ENCODE peak calls at places on chromosomes 3 and 15, in ten cellular contexts. O is SK-N-SH, G is psoas muscle, W is kidney, Z is GM12865, P is B cell, C is endodermal cell, A is Peyer's patch, S is AG10803, E is endothelial cell. Y is an unnamed sample.

GRCh38 chr15:73631915-73632669 is 1.1 kb downstream of the NPTN start:
- DNase-seq in Z (peak), A (no peak), C (peak), G (no peak), O (peak), E (no peak), P (no peak), S (peak), W (no peak), Y (no peak)

GRCh38 chr3:132279030-132279429 is 38.2 kb upstream of the ACP3 start:
- DNase-seq in A (no peak), O (no peak), G (no peak), C (no peak), W (no peak), S (no peak), Z (no peak), E (no peak), P (no peak), Y (no peak)

GRCh38 chr3:58722526-58722925 is 56.0 kb upstream of the FAM3D start:
- DNase-seq in A (no peak), E (no peak), Z (no peak), O (peak), S (no peak), C (no peak), P (no peak), G (no peak), W (no peak), Y (no peak)

GRCh38 chr15:74901612-74902063 is 5.0 kb downstream of the FAM219B start:
- DNase-seq in E (peak), W (no peak), A (peak), G (peak), P (peak), O (peak), S (peak), Z (peak), C (peak), Y (peak)

GRCh38 chr3:32459474-32459873 is 43.2 kb downstream of the CMTM6 start:
- DNase-seq in W (no peak), C (no peak), Z (no peak), P (no peak), G (no peak), S (no peak), O (no peak), A (no peak), E (no peak), Y (no peak)

GRCh38 chr3:71725279-71725991 is at the start of gene EIF4E3:
- DNase-seq in P (peak), O (peak), E (peak), G (peak), C (peak), A (peak), S (peak), W (peak), Z (no peak), Y (no peak)

GRCh38 chr3:122183521-122183892 is at the start of gene CASR:
- DNase-seq in W (peak), O (no peak), C (peak), A (no peak), Z (peak), G (no peak), P (no peak), S (no peak), E (peak), Y (no peak)

GRCh38 chr15:35547775-35548364 is 1.9 kb upstream of the DPH6 start:
- DNase-seq in E (no peak), W (no peak), P (no peak), S (no peak), O (no peak), G (no peak), Z (peak), A (no peak), C (peak), Y (no peak)

GRCh38 chr3:33006081-33006480 is 54.6 kb downstream of the CCR4 start:
- DNase-seq in O (no peak), A (no peak), G (no peak), Z (no peak), E (no peak), S (no peak), W (no peak), C (peak), P (no peak), Y (no peak)

DNA sequence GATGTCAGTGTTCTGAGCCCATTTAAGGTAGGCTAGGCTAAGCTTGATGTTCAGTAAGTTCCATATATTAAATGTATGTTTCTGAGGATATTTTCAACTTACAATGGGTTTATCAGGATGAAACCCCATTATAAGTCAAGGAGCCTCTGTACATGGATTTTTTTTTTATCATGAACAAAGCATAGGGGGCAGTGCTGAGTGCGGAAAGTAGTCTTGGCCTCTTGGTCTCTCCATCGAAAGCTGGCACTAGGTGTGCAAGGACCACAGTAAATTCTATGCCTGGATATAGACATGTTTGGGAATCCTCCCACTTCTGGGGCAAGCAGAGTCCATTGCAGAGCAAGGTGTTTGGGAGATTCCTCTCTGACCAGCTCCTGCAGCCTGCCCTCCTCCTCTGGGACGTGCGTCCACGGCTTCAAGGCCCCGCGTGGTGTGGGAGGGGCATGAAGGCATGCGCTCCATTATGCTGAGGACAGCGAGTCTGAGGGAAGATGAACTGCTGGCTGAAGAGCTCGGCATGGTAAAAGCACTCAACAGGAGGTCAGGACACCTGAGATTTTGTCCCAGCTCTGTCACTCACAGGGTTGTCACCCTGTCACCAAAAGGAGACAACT is 122.9 kb upstream of the LIPC start:
- DNase-seq in C (no peak), P (no peak), E (no peak), Z (no peak), A (no peak), O (no peak), S (no peak), G (no peak), W (no peak), Y (no peak)
- TF ChIP-seq CTCF in C (peak), P (no peak), E (peak), Z (no peak), A (no peak), O (peak), S (no peak), G (no peak), W (no peak), Y (no peak)

GRCh38 chr3:143895805-143896204 is 47.5 kb upstream of the SLC9A9 start:
- DNase-seq in P (peak), O (no peak), Z (peak), E (no peak), W (no peak), G (no peak), S (no peak), C (no peak), A (no peak), Y (no peak)
- TF ChIP-seq CTCF in P (peak), O (peak), Z (no peak), E (peak), W (no peak), G (peak), S (peak), C (peak), A (peak), Y (peak)

GRCh38 chr15:37135225-37135624 is 34.9 kb upstream of the MEIS2 start:
- DNase-seq in E (no peak), S (no peak), A (no peak), G (no peak), C (peak), P (no peak), O (no peak), Z (peak), W (no peak), Y (no peak)

GRCh38 chr15:37134699-37135131 is 34.4 kb upstream of the MEIS2 start:
- DNase-seq in P (no peak), G (no peak), Z (peak), C (no peak), A (no peak), W (no peak), E (no peak), O (no peak), S (peak), Y (no peak)

GRCh38 chr15:37134244-37134643 is 33.9 kb upstream of the MEIS2 start:
- DNase-seq in G (no peak), A (no peak), C (no peak), P (no peak), O (no peak), S (no peak), Z (no peak), E (no peak), W (no peak), Y (no peak)

GRCh38 chr15:37132826-37133417 is 32.6 kb upstream of the MEIS2 start:
- DNase-seq in O (no peak), A (no peak), Z (no peak), S (no peak), G (no peak), W (no peak), C (no peak), E (no peak), P (no peak), Y (no peak)

GRCh38 chr15:37133619-37134018 is 33.3 kb upstream of the MEIS2 start:
- DNase-seq in S (peak), A (no peak), P (no peak), E (no peak), W (no peak), G (no peak), C (no peak), Z (no peak), O (no peak), Y (no peak)
- TF ChIP-seq CTCF in S (peak), A (peak), P (no peak), E (no peak), W (no peak), G (no peak), C (no peak), Z (peak), O (peak), Y (no peak)

DNA sequence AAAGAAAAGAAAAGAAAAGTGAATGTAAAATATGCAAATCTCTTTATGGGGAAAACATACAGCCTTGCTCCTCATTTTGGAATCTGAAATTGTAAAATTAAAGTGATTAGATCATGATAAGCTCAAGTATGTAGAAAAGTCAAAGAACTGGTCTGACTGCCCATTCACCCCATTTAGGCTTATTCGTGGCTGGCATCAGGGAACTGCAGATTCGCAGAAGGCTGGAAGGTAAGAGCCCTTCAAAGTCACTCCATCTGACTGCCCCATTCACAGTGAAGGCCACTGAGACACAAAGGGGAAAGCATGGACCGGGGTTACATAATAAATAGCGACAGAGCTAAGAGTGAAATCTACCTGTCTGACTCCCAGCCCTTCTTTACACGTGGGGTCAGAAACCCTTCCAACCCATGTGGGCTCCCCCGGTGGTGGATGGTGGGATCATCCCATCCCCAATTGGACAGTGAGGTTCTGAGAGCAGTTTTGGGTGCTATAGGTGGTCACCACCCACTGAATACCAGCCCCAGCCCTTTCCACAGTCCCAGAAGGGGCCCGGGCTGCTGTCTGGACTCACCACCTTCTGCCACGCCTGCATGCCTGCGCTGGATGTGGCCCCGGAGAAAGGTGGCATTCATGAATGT is 18.1 kb downstream of the DZIP1L start:
- DNase-seq in S (no peak), E (peak), O (peak), G (no peak), A (no peak), C (peak), P (no peak), W (no peak), Z (peak), Y (no peak)
- TF ChIP-seq CTCF in S (peak), E (peak), O (peak), G (peak), A (no peak), C (peak), P (no peak), W (no peak), Z (peak), Y (peak)

GRCh38 chr3:144687862-144688261 is 716.2 kb downstream of the DIPK2A start:
- DNase-seq in E (no peak), C (peak), A (no peak), O (peak), G (no peak), P (no peak), Z (peak), W (no peak), S (no peak), Y (no peak)
- TF ChIP-seq CTCF in E (no peak), C (peak), A (no peak), O (peak), G (no peak), P (no peak), Z (no peak), W (no peak), S (peak), Y (no peak)

GRCh38 chr15:44595656-44596510 is 58.9 kb downstream of the EIF3J start:
- DNase-seq in G (no peak), E (no peak), W (no peak), C (no peak), O (no peak), S (no peak), P (no peak), Z (peak), A (no peak), Y (no peak)

GRCh38 chr15:44596511-44597010 is 59.6 kb downstream of the EIF3J start:
- DNase-seq in W (no peak), C (no peak), O (no peak), A (no peak), S (no peak), G (no peak), E (no peak), Z (peak), P (no peak), Y (no peak)

GRCh38 chr15:44591326-44591725 is 54.4 kb downstream of the EIF3J start:
- DNase-seq in P (no peak), O (no peak), Z (no peak), S (no peak), W (no peak), A (no peak), C (no peak), E (no peak), G (no peak), Y (no peak)

GRCh38 chr15:44595246-44595645 is 58.3 kb downstream of the EIF3J start:
- DNase-seq in W (no peak), G (no peak), O (no peak), A (no peak), C (no peak), Z (no peak), E (no peak), P (no peak), S (no peak), Y (no peak)

DNA sequence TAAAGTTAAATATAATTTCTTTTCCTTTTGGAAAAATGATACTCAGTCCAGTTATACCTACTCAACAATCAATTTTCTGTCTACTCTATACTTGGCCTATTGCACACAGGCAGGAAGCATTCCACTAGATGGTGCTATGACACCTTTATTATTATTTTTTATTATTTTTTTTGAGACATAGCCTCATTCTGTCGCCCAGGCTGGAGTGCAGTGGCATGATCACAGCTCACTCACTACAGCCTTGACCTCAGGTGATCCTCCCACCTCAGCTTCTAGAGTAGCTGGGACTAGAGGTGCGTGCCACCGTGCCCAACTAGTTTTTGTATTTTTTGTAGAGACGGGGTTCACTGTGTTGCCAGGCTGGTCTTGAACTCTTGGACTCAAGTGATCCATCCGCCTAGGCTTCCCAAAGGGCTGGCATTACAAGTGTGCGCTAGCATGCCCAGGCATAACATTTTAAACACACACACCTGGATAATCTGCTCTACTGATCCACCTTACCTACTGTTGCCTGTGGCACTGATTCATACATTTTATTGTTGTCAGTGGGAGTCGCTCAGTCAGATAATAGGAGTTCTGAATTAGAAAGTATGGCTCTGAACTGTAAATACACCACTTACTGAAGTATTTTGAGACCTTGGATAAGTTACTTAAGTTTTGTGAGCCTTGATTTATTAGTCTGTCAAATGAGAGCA is 56.2 kb downstream of the EIF3J start:
- DNase-seq in S (no peak), O (peak), W (no peak), C (no peak), Z (peak), A (no peak), P (no peak), G (no peak), E (no peak), Y (no peak)
- TF ChIP-seq CTCF in S (peak), O (peak), W (peak), C (peak), Z (peak), A (peak), P (peak), G (peak), E (peak), Y (peak)

GRCh38 chr3:192417559-192418055 is 309.7 kb downstream of the FGF12 start:
- DNase-seq in G (no peak), P (no peak), S (no peak), C (no peak), E (no peak), W (no peak), O (no peak), A (no peak), Z (no peak), Y (no peak)

GRCh38 chr3:192422321-192422997 is 304.9 kb downstream of the FGF12 start:
- DNase-seq in G (no peak), Z (no peak), S (no peak), C (no peak), O (no peak), A (no peak), W (no peak), E (no peak), P (no peak), Y (no peak)

GRCh38 chr3:192417012-192417411 is 310.3 kb downstream of the FGF12 start:
- DNase-seq in E (no peak), Z (no peak), G (no peak), W (no peak), A (no peak), P (no peak), O (no peak), S (no peak), C (no peak), Y (no peak)

GRCh38 chr3:192419312-192419711 is 308.0 kb downstream of the FGF12 start:
- DNase-seq in Z (no peak), S (no peak), G (no peak), C (no peak), E (no peak), P (no peak), W (no peak), O (no peak), A (no peak), Y (no peak)

GRCh38 chr3:192422998-192423349 is 304.4 kb downstream of the FGF12 start:
- DNase-seq in C (no peak), E (no peak), A (no peak), P (no peak), G (no peak), Z (no peak), W (no peak), S (no peak), O (no peak), Y (no peak)
- TF ChIP-seq CTCF in C (peak), E (peak), A (no peak), P (no peak), G (peak), Z (peak), W (no peak), S (no peak), O (peak), Y (no peak)